ENCODE peak calls at places on chromosome 14, in five cellular contexts. I is T-helper 1 cell; M is activated gamma-delta T cell treated with Interleukin-2 at 50 U/mL for 16 hours; F is effector CD4-positive, alpha-beta T cell; Z is stimulated activated CD4-positive, alpha-beta T cell treated with anti-CD3 and anti-CD28 coated beads, Interleukin-4, amount 100 ng/mL, for 1 hour. P is an unnamed sample.

GRCh38 chr14:81166126-81166525 is 54.6 kb downstream of the GTF2A1 start:
- DNase-seq in F (no peak), Z (no peak), M (no peak), I (no peak), P (no peak)

GRCh38 chr14:99430491-99430890 is 50.2 kb downstream of the SETD3 start:
- DNase-seq in F (no peak), Z (peak), I (no peak), M (peak), P (no peak)

GRCh38 chr14:92039073-92039719 is 663 bp downstream of the TRIP11 start:
- DNase-seq in M (no peak), F (no peak), I (no peak), Z (peak), P (peak)

GRCh38 chr14:65847065-65847847 is 434.7 kb downstream of the FUT8 start:
- DNase-seq in M (peak), F (peak), I (peak), Z (peak), P (no peak)

GRCh38 chr14:45819107-45819506 is 566.1 kb upstream of the MIS18BP1 start:
- DNase-seq in F (no peak), Z (no peak), M (no peak), I (no peak), P (no peak)

GRCh38 chr14:72621387-72622065 is 272.4 kb downstream of the DPF3 start:
- DNase-seq in F (no peak), Z (no peak), I (no peak), M (no peak), P (no peak)

GRCh38 chr14:68247281-68247680 is 427.7 kb downstream of the RAD51B start:
- DNase-seq in Z (no peak), I (no peak), F (no peak), M (no peak), P (no peak)

GRCh38 chr14:70972107-70972976 is 65.1 kb downstream of the PCNX1 start:
- DNase-seq in M (peak), I (peak), F (peak), Z (peak), P (peak)

GRCh38 chr14:61192970-61193369 is 88.2 kb downstream of the TMEM30B start:
- DNase-seq in I (no peak), M (no peak), Z (no peak), F (no peak), P (no peak)

GRCh38 chr14:32509632-32510187 is 180.6 kb downstream of the AKAP6 start:
- DNase-seq in Z (no peak), F (no peak), I (no peak), M (no peak), P (no peak)

GRCh38 chr14:21780429-21781084 is 106.9 kb upstream of the OR4E1 start:
- DNase-seq in I (no peak), Z (no peak), M (no peak), F (no peak), P (no peak)

GRCh38 chr14:95319312-95320075 is at the start of gene CLMN:
- DNase-seq in Z (peak), I (peak), M (peak), F (no peak), P (peak)

GRCh38 chr14:105015242-105015641 is 5.6 kb downstream of the CDCA4 start:
- DNase-seq in F (no peak), Z (no peak), M (no peak), I (no peak), P (no peak)

GRCh38 chr14:65277580-65278270 is 134.8 kb upstream of the FUT8 start:
- DNase-seq in I (no peak), M (no peak), Z (no peak), F (no peak), P (no peak)

GRCh38 chr14:67583711-67584644 is 16.1 kb downstream of the PIGH start:
- DNase-seq in F (peak), I (no peak), Z (no peak), M (peak), P (peak)

GRCh38 chr14:25381498-25381897 is 331.6 kb upstream of the STXBP6 start:
- DNase-seq in M (no peak), I (no peak), Z (no peak), F (no peak), P (no peak)

GRCh38 chr14:65958664-65959562 is 527.3 kb upstream of the CCDC196 start:
- DNase-seq in Z (no peak), I (no peak), F (no peak), M (no peak), P (peak)

GRCh38 chr14:26896447-26896846 is 298.6 kb upstream of the NOVA1 start:
- DNase-seq in M (no peak), I (no peak), F (no peak), Z (no peak), P (no peak)

GRCh38 chr14:96512122-96512521 is 9.9 kb downstream of the PAPOLA start:
- DNase-seq in F (no peak), M (no peak), Z (no peak), I (no peak), P (no peak)

GRCh38 chr14:95495538-95496025 is 20.9 kb downstream of the SYNE3 start:
- DNase-seq in M (no peak), Z (no peak), F (no peak), I (no peak), P (no peak)

GRCh38 chr14:50804181-50804721 is 26.7 kb downstream of the NIN start:
- DNase-seq in F (no peak), Z (no peak), I (no peak), M (no peak), P (no peak)

GRCh38 chr14:20477211-20477876 is 8.1 kb downstream of the PNP start:
- DNase-seq in M (peak), I (peak), Z (no peak), F (peak), P (no peak)

GRCh38 chr14:75486317-75486716 is 36.0 kb upstream of the BATF start:
- DNase-seq in Z (no peak), F (no peak), M (no peak), I (no peak), P (no peak)

GRCh38 chr14:70555890-70556289 is 21.1 kb upstream of the ADAM20 start:
- DNase-seq in F (no peak), I (no peak), M (no peak), Z (no peak), P (peak)

GRCh38 chr14:79331820-79332219 is 879.5 kb downstream of the DIO2 start:
- DNase-seq in F (no peak), Z (no peak), M (no peak), I (no peak), P (no peak)

GRCh38 chr14:105492051-105492965 is 1.3 kb downstream of the TEDC1 start:
- DNase-seq in Z (no peak), I (peak), F (no peak), M (peak), P (no peak)

GRCh38 chr14:104171948-104172347 is 33.6 kb downstream of the KIF26A start:
- DNase-seq in F (no peak), I (no peak), M (no peak), Z (no peak), P (no peak)

GRCh38 chr14:78083837-78084236 is 86.3 kb upstream of the NRXN3 start:
- DNase-seq in I (no peak), F (no peak), Z (no peak), M (no peak), P (no peak)

GRCh38 chr14:32075636-32076277 is 1.3 kb upstream of the ARHGAP5 start:
- DNase-seq in I (no peak), F (peak), M (no peak), Z (no peak), P (peak)

GRCh38 chr14:100842799-100843198 is 16.9 kb downstream of the MEG3 start:
- DNase-seq in M (no peak), F (no peak), Z (no peak), I (no peak), P (peak)

GRCh38 chr14:105525326-105525725 is 1.1 kb upstream of the TMEM121 start:
- DNase-seq in I (no peak), F (no peak), Z (no peak), M (no peak), P (no peak)

GRCh38 chr14:74867673-74868072 is 8.3 kb downstream of the PROX2 start:
- DNase-seq in F (no peak), Z (peak), I (peak), M (peak), P (no peak)

GRCh38 chr14:87152701-87153100 is 840.3 kb downstream of the GALC start:
- DNase-seq in M (no peak), I (no peak), Z (no peak), F (no peak), P (no peak)

GRCh38 chr14:69661194-69661537 is 49.8 kb downstream of the SUSD6 start:
- DNase-seq in I (no peak), M (no peak), Z (no peak), F (no peak), P (no peak)

GRCh38 chr14:87332001-87332400 is 661.0 kb downstream of the GALC start:
- DNase-seq in I (no peak), Z (no peak), F (no peak), M (no peak), P (no peak)